ENCODE peak calls at places on chromosomes 12 and 14, in seven cellular contexts. E, Y, W, K, X, T and P are unnamed samples.

GRCh38 chr12:49346659-49347306 is at the start of gene DNAJC22:
- DNase-seq in E (no peak), Y (no peak), W (no peak), K (no peak), X (peak), T (no peak), P (peak)

GRCh38 chr12:111715242-111715641 is 29.4 kb downstream of the ACAD10 start:
- DNase-seq in E (no peak), Y (peak), W (peak), K (peak), X (peak), T (no peak), P (no peak)

GRCh38 chr12:34398366-34398705 is 376.0 kb downstream of the ALG10 start:
- DNase-seq in E (peak), Y (no peak), W (no peak), K (peak), X (no peak), T (no peak), P (no peak)

GRCh38 chr12:56189336-56189917 is at the start of gene SMARCC2:
- DNase-seq in E (peak), Y (peak), W (peak), K (peak), X (peak), T (peak), P (peak)

GRCh38 chr12:1099158-1099557 is 108.1 kb downstream of the ERC1 start:
- DNase-seq in E (no peak), Y (no peak), W (no peak), K (no peak), X (no peak), T (no peak), P (no peak)

GRCh38 chr14:31400031-31400638 is 20.2 kb downstream of the HEATR5A start:
- DNase-seq in E (no peak), Y (no peak), W (no peak), K (no peak), X (no peak), T (no peak), P (no peak)

GRCh38 chr12:71848212-71848611 is 8.7 kb downstream of the TBC1D15 start:
- DNase-seq in E (no peak), Y (no peak), W (no peak), K (no peak), X (no peak), T (no peak), P (no peak)

GRCh38 chr12:5390174-5390799 is 41.6 kb upstream of the NTF3 start:
- DNase-seq in E (no peak), Y (no peak), W (peak), K (no peak), X (peak), T (no peak), P (no peak)

GRCh38 chr14:103091041-103091882 is 3.3 kb upstream of the EXOC3L4 start:
- DNase-seq in E (no peak), Y (no peak), W (peak), K (no peak), X (peak), T (peak), P (no peak)

GRCh38 chr14:79544671-79545070 is 666.6 kb downstream of the DIO2 start:
- DNase-seq in E (no peak), Y (peak), W (peak), K (no peak), X (peak), T (no peak), P (no peak)

GRCh38 chr12:120229071-120229582 is 28.2 kb upstream of the RPLP0 start:
- DNase-seq in E (no peak), Y (no peak), W (no peak), K (peak), X (no peak), T (no peak), P (no peak)

GRCh38 chr12:28568083-28568482 is 377.8 kb downstream of the CCDC91 start:
- DNase-seq in E (peak), Y (peak), W (peak), K (no peak), X (peak), T (no peak), P (no peak)

GRCh38 chr12:92950011-92950410 is 20.9 kb upstream of the EEA1 start:
- DNase-seq in E (no peak), Y (no peak), W (no peak), K (no peak), X (no peak), T (no peak), P (no peak)

GRCh38 chr12:82517027-82517426 is 158.7 kb downstream of the METTL25 start:
- DNase-seq in E (no peak), Y (peak), W (peak), K (no peak), X (no peak), T (no peak), P (no peak)

GRCh38 chr12:47808574-47809380 is 10.9 kb downstream of the HDAC7 start:
- DNase-seq in E (no peak), Y (no peak), W (no peak), K (no peak), X (no peak), T (peak), P (no peak)

GRCh38 chr14:52254086-52254485 is 13.4 kb upstream of the PTGDR start:
- DNase-seq in E (no peak), Y (no peak), W (no peak), K (no peak), X (no peak), T (no peak), P (no peak)

GRCh38 chr12:25787701-25788100 is 170.8 kb upstream of the RASSF8 start:
- DNase-seq in E (no peak), Y (no peak), W (no peak), K (no peak), X (no peak), T (no peak), P (no peak)

GRCh38 chr14:20197459-20197858 is 6.8 kb downstream of the OR11G2 start:
- DNase-seq in E (peak), Y (no peak), W (no peak), K (no peak), X (no peak), T (no peak), P (no peak)

GRCh38 chr12:96228566-96229248 is 34.5 kb downstream of the ELK3 start:
- DNase-seq in E (no peak), Y (no peak), W (no peak), K (no peak), X (no peak), T (no peak), P (no peak)

GRCh38 chr14:69247691-69248440 is 12.1 kb upstream of the GALNT16 start:
- DNase-seq in E (peak), Y (no peak), W (peak), K (no peak), X (peak), T (no peak), P (no peak)

GRCh38 chr14:59679872-59680271 is 103.3 kb upstream of the CCDC175 start:
- DNase-seq in E (peak), Y (no peak), W (peak), K (no peak), X (peak), T (no peak), P (no peak)

GRCh38 chr12:109284392-109284791 is 24.7 kb downstream of the FOXN4 start:
- DNase-seq in E (no peak), Y (no peak), W (no peak), K (no peak), X (no peak), T (no peak), P (no peak)

GRCh38 chr12:78887008-78887407 is 22.4 kb downstream of the SYT1 start:
- DNase-seq in E (no peak), Y (peak), W (peak), K (no peak), X (peak), T (no peak), P (no peak)

GRCh38 chr12:105175397-105175990 is 60.5 kb downstream of the APPL2 start:
- DNase-seq in E (no peak), Y (no peak), W (no peak), K (no peak), X (no peak), T (no peak), P (no peak)

GRCh38 chr12:102964872-102965271 is 7.4 kb downstream of the ASCL1 start:
- DNase-seq in E (no peak), Y (no peak), W (no peak), K (no peak), X (no peak), T (no peak), P (no peak)

GRCh38 chr12:43104524-43104923 is 447.5 kb downstream of the ADAMTS20 start:
- DNase-seq in E (no peak), Y (peak), W (no peak), K (no peak), X (peak), T (no peak), P (no peak)

GRCh38 chr12:132638541-132639408 is 20.2 kb downstream of the P2RX2 start:
- DNase-seq in E (peak), Y (peak), W (peak), K (no peak), X (peak), T (peak), P (no peak)

DNA sequence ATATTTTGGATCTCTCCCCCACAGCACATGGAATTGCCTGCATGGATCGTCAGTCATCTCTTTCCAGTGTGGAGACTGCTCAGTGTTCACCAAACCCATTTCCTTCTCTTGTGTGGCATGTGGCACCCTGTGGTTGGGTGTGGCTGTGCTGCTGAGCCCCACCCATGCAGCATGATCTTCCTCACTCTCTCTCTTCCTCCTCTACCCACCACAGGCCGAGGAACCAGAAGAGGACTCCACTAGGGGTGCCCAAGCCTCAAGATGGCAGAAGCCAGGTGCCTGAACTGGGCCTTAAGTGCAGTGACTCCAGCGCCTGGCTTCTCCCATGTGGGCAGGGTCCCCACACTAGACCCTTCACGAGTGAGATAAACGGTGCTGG is 66.8 kb upstream of the GPR68 start:
- DNase-seq in E (no peak), Y (no peak), W (no peak), K (no peak), X (no peak), T (peak), P (no peak)
- TF ChIP-seq CTCF in E (no peak), Y (no peak), W (no peak), K (no peak), X (no peak), T (peak), P (no peak)

DNA sequence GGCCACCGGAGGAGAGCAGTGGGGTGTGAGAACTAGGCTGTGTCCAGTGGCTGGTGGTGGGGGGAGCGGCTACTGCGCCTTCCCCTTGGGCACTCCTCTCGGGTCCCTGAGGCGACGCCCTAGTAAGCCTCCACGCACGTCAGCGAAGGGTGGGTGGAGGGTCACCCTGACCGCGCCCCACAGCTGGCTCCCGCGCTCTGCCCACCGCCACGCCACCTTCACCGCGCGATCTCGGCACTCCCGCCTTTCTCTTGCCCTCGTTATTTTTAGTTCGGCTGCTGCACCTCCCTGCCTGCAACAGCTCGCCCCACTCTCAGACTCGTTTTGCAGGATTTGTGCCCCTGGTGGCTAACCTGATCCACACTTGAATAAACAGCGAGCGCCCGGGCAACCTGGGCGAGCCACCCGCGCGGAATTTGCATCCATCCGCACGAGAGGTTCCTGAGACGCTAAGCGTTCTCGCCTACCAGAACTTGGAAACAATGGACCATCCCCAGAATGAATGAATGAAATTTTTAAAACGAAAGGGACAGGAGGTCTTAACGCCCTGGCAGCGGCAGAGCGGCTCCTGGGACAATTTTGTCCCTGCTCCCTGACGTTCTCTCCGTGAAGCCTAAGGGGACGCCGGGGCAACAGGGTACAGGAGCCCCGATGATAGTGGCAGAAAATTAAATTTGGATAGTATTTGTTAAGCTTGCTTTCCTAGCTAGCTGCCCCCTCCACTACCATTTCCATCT is 7.0 kb upstream of the BMP4 start:
- DNase-seq in E (peak), Y (no peak), W (no peak), K (peak), X (peak), T (no peak), P (peak)
- TF ChIP-seq CTCF in E (peak), Y (peak), W (peak), K (peak), X (peak), T (no peak), P (peak)

DNA sequence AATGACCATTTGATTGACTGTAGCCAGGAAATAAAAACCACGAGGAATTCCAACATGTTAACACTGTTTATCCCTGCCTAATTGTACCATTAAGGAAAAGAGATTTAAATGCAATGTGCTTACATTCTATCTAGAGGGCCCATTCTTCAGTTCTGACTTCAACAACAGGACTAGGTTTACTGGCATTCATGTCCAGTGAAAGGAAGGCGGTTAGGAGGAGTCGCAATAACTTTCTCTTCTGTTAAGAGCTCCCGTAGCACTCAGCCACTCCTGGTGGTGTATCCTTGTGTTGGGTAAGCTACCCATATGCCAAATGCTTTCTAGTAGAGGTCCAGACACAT is 154.7 kb downstream of the STXBP6 start:
- DNase-seq in E (no peak), Y (no peak), W (peak), K (no peak), X (peak), T (no peak), P (no peak)
- TF ChIP-seq CTCF in E (no peak), Y (no peak), W (no peak), K (no peak), X (no peak), T (no peak), P (no peak)

GRCh38 chr12:122022393-122023338 is 982 bp downstream of the BCL7A start:
- DNase-seq in E (no peak), Y (no peak), W (peak), K (no peak), X (peak), T (peak), P (no peak)

GRCh38 chr12:122021193-122021821 is 377 bp upstream of the BCL7A start:
- DNase-seq in E (no peak), Y (no peak), W (peak), K (no peak), X (no peak), T (peak), P (no peak)

GRCh38 chr12:122023339-122024131 is 1.9 kb downstream of the BCL7A start:
- DNase-seq in E (peak), Y (peak), W (peak), K (peak), X (peak), T (peak), P (no peak)

GRCh38 chr12:122020795-122021192 is 890 bp upstream of the BCL7A start:
- DNase-seq in E (no peak), Y (no peak), W (no peak), K (no peak), X (no peak), T (no peak), P (no peak)

GRCh38 chr12:122021822-122022392 is at the start of gene BCL7A:
- DNase-seq in E (peak), Y (peak), W (peak), K (peak), X (peak), T (peak), P (no peak)
- TF ChIP-seq CTCF in E (peak), Y (no peak), W (no peak), K (no peak), X (no peak), T (no peak), P (no peak)

DNA sequence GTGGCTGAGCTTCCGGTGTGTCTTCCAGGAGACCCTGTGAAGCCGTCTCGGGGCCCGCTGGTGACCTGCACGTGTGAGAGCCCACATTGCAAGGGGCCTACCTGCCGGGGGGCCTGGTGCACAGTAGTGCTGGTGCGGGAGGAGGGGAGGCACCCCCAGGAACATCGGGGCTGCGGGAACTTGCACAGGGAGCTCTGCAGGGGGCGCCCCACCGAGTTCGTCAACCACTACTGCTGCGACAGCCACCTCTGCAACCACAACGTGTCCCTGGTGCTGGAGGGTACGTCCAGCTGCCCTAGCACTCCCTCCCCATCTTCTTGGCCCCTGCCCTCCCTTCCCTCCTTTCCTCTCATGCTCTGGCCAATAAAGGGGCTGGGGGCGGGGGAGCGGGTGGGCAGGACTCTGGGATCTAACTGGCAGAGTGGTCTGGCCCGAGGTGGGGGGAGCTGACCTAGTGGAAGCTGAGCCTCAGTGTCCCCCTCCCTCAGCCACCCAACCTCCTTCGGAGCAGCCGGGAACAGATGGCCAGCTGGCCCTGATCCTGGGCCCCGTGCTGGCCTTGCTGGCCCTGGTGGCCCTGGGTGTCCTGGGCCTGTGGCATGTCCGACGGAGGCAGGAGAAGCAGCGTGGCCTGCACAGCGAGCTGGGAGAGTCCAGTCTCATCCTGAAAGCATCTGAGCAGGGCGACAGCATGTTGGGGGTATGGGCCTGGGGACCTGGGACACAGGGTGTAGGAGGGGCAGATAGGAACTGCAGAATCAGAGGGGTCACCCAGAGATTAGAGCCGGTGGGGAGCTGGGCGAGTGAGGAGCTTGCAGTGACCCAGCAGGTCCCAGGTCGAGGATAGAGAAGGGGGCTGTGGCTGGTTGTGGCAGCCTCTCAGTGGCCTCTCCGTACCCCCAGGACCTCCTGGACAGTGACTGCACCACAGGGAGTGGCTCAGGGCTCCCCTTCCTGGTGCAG is 6.0 kb downstream of the ACVRL1 start:
- DNase-seq in E (no peak), Y (no peak), W (no peak), K (no peak), X (no peak), T (no peak), P (no peak)
- TF ChIP-seq CTCF in E (no peak), Y (peak), W (no peak), K (peak), X (no peak), T (peak), P (no peak)

DNA sequence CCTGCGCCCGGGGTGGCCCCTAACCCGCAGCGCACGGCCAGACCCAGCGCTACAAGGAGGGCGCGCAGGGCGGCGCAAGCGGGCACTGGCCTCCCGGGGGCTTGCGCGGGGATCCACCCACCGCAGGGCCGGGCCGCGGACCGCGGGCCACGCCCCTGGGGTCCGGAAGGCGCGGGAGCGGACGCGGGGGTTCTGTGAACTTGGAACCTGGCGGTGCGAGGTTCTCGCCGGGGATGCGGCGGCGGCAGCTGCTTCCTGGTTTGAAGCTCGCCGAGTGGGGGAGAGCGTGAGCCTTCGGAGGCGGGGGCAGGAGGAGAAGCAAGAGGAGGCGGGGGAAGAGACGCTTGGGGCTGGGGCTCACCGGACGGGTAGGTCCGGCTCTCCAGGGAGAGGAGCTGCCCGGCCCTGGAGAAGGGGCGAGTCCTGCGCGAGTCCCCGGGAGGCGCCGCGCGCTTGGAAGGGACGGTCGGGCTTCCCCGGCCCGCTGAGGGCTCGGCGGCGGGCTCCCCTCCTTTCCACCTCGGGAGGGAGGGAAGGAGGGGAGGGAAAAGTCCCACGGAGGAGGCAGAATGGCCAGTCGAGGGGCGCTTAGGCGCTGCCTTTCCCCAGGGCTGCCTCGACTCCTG is at the start of gene PRKCH:
- DNase-seq in E (peak), Y (peak), W (peak), K (peak), X (peak), T (peak), P (peak)
- TF ChIP-seq CTCF in E (no peak), Y (peak), W (no peak), K (peak), X (peak), T (peak), P (peak)

GRCh38 chr14:91252901-91253794 is 8.6 kb upstream of the GPR68 start:
- DNase-seq in E (no peak), Y (no peak), W (no peak), K (no peak), X (no peak), T (no peak), P (no peak)
- TF ChIP-seq CTCF in E (no peak), Y (peak), W (no peak), K (peak), X (peak), T (no peak), P (peak)